ENCODE peak calls at places on chromosome 20, in four cellular contexts. N is PC-9, W is IMR-90, B is GM12865. K is an unnamed sample.
A peak's percentile ranks its signal among the peaks of the same experiment; 100 is the strongest.

GRCh38 chr20:53083411-53083810 is 111.3 kb downstream of the TSHZ2 start:
- DNase-seq in N (no peak), W (no peak), B (no peak), K (no peak)

GRCh38 chr20:17442588-17442987 is 88.6 kb downstream of the BFSP1 start:
- DNase-seq in N (no peak), W (no peak), B (no peak), K (no peak)

GRCh38 chr20:11995750-11996567 is 78.3 kb downstream of the BTBD3 start:
- DNase-seq in N (no peak), W (peak; percentile 1), B (no peak), K (no peak)

GRCh38 chr20:10249048-10249770 is 30.6 kb downstream of the SNAP25 start:
- DNase-seq in N (no peak), W (peak; percentile 44), B (no peak), K (no peak)

GRCh38 chr20:44071526-44072111 is 115.4 kb downstream of the JPH2 start:
- DNase-seq in N (no peak), W (no peak), B (no peak), K (peak; percentile 6)

GRCh38 chr20:7980332-7981046 is 39.1 kb downstream of the TMX4 start:
- DNase-seq in N (no peak), W (peak; percentile 64), B (peak; percentile 44), K (peak; percentile 46)

GRCh38 chr20:53768329-53768728 is 174.7 kb upstream of the ZNF217 start:
- DNase-seq in N (no peak), W (no peak), B (no peak), K (no peak)

GRCh38 chr20:41334452-41335421 is 5.9 kb upstream of the LPIN3 start:
- DNase-seq in N (no peak), W (peak; percentile 72), B (no peak), K (no peak)

DNA sequence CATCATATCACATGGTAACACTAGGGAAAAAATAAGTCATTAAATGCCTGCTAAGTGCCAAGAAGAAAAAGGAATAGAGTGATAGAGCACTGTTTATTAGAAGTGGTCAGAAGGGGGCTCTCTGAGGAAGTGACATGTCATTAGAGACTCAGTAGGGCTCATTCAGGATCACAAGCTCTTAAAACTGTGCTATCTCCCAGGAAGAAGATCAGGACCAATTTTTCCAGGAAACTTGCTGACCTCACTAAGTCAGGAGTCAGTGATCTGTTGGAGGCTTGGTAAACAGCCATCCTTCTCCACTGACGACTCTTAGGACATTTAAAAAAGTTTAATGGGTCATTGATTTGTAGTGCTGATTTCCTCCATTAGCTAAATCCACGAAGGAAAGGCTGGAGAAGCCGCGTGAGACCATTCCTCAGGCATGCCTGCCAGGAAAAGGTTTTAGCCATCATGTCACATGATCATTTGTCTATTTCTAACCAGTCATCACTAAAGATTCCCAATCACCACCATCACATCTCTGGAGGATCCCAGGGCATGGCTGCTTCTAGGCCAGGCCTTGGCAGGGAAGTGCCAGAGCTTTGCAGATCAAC is 5.9 kb upstream of the PTPN1 start:
- DNase-seq in N (no peak), W (no peak), B (no peak), K (no peak)
- TF ChIP-seq CTCF in N (no peak), W (peak; percentile 21), B (no peak), K (peak; percentile 41)

GRCh38 chr20:24917056-24917455 is 32.0 kb upstream of the CST7 start:
- DNase-seq in N (peak; percentile 5), W (no peak), B (no peak), K (no peak)
- TF ChIP-seq CTCF in N (no peak), W (no peak), B (no peak), K (no peak)

DNA sequence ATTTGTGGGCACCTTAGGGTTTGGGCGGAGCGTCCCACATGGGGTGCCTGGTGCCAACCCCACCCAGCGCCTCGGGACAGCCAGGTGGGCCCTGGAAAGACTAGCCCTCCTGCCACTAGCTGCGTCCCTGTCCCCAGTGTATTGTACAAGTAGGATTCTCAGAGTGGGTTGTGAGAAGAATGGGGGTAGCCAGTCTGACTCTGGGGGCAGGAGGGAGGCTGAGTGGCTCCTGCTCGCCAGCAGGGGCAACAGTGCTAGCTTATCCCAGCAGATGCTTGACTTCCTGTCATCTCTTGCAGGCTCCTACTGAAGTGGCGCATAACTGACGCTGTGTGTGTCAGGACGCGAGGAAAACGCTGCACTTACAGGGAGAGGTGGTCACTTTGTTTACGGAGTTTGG is 9.3 kb downstream of the PSMA7 start:
- DNase-seq in N (no peak), W (no peak), B (peak; percentile 28), K (no peak)
- TF ChIP-seq CTCF in N (no peak), W (peak; percentile 18), B (no peak), K (no peak)

GRCh38 chr20:59519707-59520014 is 84.7 kb upstream of the PHACTR3 start:
- DNase-seq in N (no peak), W (no peak), B (no peak), K (no peak)
- TF ChIP-seq CTCF in N (no peak), W (no peak), B (no peak), K (no peak)

DNA sequence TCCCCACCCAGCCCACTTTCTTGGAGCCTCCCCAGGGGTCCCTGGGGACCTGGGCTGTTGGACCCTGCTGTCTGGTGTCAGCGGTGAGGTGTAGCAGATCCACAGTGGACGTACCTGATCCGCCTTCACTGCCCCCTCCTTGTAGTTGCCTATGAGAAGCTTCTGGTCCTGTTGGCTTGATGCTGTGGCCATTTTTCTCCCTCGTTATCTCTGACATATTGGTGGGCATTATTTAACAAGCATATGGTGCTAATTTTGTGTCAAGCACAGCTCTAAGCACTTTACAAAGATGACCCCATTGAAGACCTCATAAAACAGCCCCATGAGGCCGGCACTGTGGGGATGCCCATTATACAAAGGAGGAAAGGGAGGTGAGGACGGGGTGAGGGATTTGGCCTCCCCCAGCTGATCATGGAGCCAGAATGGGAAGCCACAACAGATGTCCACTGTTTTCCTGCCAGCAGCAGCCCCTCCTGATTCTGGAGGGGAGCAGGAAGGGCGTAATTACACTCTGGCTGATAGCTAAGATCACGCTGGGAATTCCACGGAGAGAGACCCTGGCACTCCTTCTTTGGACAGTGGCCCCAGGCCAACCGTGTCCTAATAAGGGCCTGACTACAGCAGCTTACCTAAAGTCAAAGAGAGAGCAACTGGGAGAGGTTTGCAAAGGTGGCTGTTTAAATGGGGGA is 628.3 kb downstream of the CDH26 start:
- DNase-seq in N (no peak), W (no peak), B (no peak), K (no peak)
- TF ChIP-seq CTCF in N (no peak), W (no peak), B (no peak), K (no peak)

GRCh38 chr20:36474563-36474962 is 66.8 kb upstream of the MYL9 start:
- DNase-seq in N (no peak), W (no peak), B (no peak), K (no peak)
- TF ChIP-seq CTCF in N (no peak), W (no peak), B (no peak), K (no peak)